ENCODE peak calls at places on chromosomes 12 and 14, in four cellular contexts. S is A549, X is K562, K is GM12878. T is an unnamed sample.

GRCh38 chr12:54749191-54749818 is 101.1 kb upstream of the DCD start:
- DNase-seq in S (peak; percentile 64), X (peak; percentile 31), K (peak; percentile 5), T (peak; percentile 26)

GRCh38 chr14:31505411-31505810 is 17.6 kb upstream of the GPR33 start:
- DNase-seq in S (no peak), K (no peak), X (no peak), T (no peak)

GRCh38 chr12:12221560-12221959 is 45.3 kb downstream of the LRP6 start:
- DNase-seq in X (no peak), K (peak; percentile 19), S (no peak), T (no peak)

GRCh38 chr14:32352631-32353030 is 23.5 kb downstream of the AKAP6 start:
- DNase-seq in K (no peak), S (no peak), X (no peak), T (no peak)

GRCh38 chr12:51832708-51833107 is 15.8 kb downstream of the FIGNL2 start:
- DNase-seq in S (no peak), X (no peak), K (no peak), T (no peak)

GRCh38 chr14:46582826-46583225 is 68.8 kb downstream of the RPL10L start:
- DNase-seq in K (no peak), X (no peak), S (no peak), T (no peak)

GRCh38 chr12:100826323-100826722 is 31.7 kb downstream of the ANO4 start:
- DNase-seq in X (peak; percentile 34), S (peak; percentile 34), K (no peak), T (peak; percentile 23)

GRCh38 chr12:125038976-125039625 is 26.1 kb upstream of the AACS start:
- DNase-seq in K (no peak), X (no peak), S (no peak), T (no peak)

GRCh38 chr14:64563696-64564095 is 13.9 kb downstream of the PPP1R36 start:
- DNase-seq in X (no peak), S (no peak), K (no peak), T (no peak)

GRCh38 chr14:64566651-64567122 is 16.9 kb downstream of the PPP1R36 start:
- DNase-seq in X (no peak), K (no peak), S (no peak), T (no peak)

GRCh38 chr14:64572721-64573508 is 23.2 kb downstream of the PPP1R36 start:
- DNase-seq in S (no peak), X (no peak), K (no peak), T (no peak)

GRCh38 chr14:64574370-64575115 is 24.8 kb downstream of the PPP1R36 start:
- DNase-seq in S (no peak), K (no peak), X (no peak), T (no peak)

GRCh38 chr14:64569108-64570045 is 19.6 kb downstream of the PPP1R36 start:
- DNase-seq in S (peak; percentile 82), X (no peak), K (no peak), T (peak; percentile 10)
- TF ChIP-seq CHD4 in S (no peak), X (no peak), K (no peak), T (no peak)

GRCh38 chr14:58866386-58866785 is 228.6 kb downstream of the DACT1 start:
- DNase-seq in K (no peak), X (no peak), S (peak; percentile 26), T (no peak)

GRCh38 chr14:58873228-58873953 is 235.6 kb downstream of the DACT1 start:
- DNase-seq in X (no peak), K (no peak), S (no peak), T (no peak)

GRCh38 chr14:58875613-58876012 is 237.9 kb downstream of the DACT1 start:
- DNase-seq in K (no peak), X (no peak), S (no peak), T (no peak)

GRCh38 chr14:58876613-58877012 is 238.9 kb downstream of the DACT1 start:
- DNase-seq in S (no peak), K (no peak), X (no peak), T (no peak)

DNA sequence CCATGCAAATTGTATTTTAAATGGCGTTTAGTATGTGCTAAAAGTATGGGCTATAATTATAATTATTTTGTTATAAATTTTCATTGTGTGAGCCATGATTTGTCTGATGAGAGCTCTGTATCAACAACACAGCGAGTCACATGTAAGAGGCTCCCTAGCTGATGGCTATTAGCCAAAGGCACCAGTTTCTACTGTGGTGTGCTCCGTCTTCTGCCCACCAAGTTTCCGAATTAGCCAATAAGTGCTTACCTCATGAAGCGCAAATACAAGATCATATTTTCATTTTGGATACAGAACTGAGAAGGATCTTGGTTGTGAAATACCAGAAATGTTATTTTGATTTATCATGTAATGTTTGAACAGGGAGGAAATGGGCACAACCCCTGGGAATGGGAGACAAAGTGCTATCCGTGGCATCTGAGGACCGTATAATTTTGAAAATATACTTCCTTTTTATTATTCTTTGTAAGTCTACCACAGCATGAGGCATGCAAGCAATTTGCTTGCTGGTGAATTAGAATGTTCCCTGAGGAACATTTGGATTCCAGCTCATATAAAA is 234.3 kb downstream of the DACT1 start:
- DNase-seq in X (no peak), S (peak; percentile 22), K (no peak), T (no peak)
- TF ChIP-seq POLR2AphosphoS2 in X (no peak), S (no peak), K (no peak), T (no peak)

DNA sequence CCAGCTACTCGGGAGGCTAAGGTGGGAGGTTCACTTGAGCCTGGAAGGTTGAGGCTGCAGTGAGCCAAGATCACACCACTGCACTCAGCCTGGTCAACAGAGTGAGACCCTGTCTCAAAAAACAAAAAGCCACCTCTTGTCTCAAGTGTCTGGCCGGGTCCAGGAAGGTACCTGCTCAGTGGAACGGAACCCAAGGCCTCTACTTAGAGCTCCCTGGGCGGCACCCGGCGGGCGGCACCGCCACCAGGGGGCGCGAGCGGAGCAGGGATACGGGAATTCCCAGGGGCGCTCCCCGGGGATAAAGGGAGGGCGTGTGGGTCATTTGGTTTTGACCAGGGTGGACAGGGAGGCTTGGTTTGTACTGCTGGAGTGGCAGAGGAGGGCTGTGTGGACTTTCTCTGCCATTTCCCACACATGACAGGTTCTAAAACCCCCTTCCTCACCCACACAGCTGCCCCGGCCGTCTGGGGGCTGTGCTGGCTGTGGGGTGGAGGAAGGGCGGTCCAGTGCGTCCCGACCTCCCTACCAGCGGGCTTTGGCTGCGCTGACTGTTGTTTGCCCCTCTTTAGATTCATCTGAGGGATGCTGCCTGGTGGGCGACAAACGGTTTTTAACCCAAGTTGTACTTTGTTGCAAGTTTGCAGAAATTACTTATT is 91.4 kb downstream of the SETD3 start:
- DNase-seq in K (no peak), X (peak; percentile 68), S (peak; percentile 60), T (peak; percentile 21)
- TF ChIP-seq CHD4 in K (no peak), X (no peak), S (no peak), T (no peak)

DNA sequence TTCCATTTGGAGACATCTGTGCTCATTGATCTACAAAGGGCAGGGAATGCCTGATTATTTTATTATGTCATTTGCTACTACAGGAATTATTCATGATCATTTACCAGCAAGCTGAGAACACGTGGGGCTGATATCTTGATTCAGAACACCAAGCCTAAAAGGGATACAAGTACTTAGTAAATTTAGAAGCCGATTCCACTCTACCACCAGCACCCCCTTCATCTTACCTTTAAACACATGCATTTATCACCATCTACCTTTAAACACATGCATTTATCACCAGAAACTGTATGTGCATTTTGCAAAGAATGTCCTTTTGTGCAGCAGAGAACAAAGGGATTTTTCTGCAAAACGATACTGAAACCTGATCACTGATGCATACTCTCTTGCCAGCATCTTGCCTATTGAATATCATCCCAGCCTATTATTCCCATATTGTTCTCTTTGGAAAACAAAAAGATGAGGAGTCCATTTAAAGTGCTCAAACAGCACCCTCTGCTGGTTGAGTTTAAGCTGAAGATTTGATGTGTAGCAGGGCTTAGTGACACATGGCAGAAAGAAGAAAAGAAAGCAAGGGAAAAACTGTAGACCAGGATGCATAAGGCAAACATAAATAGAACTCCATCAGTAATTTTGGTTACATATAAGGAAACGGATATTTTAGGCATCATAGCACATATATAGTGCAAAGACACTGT is 132.6 kb upstream of the PLEKHG7 start:
- DNase-seq in X (peak; percentile 48), S (peak; percentile 88), K (peak; percentile 93), T (peak; percentile 67)
- TF ChIP-seq POLR2AphosphoS2 in X (no peak), S (no peak), K (no peak), T (no peak)